ENCODE peak calls at places on chromosomes 4 and X, in nine cellular contexts. V is WTC11; A is astrocyte of the cerebellum; L is left ventricle myocardium inferior; K is endothelial cell; E is CD4-positive, alpha-beta T cell; T is neural progenitor cell; O is lower leg skin; B is neural crest cell. W is an unnamed sample.
A peak's percentile ranks its signal among the peaks of the same experiment; 100 is the strongest.

GRCh38 chr4:3201718-3202702 is 46.9 kb upstream of the MSANTD1 start:
- DNase-seq in A (peak; percentile 9), K (no peak), E (peak; percentile 51), O (no peak), T (no peak), V (no peak), L (no peak), B (no peak), W (no peak)

GRCh38 chr4:59772740-59773139 is 1427.4 kb upstream of the ADGRL3 start:
- DNase-seq in K (no peak), V (no peak), B (no peak), O (no peak), A (no peak), L (no peak), E (no peak), T (no peak), W (no peak)

GRCh38 chr4:139552506-139552905 is 3.5 kb downstream of the SETD7 start:
- DNase-seq in O (no peak), T (no peak), E (no peak), A (no peak), L (no peak), B (no peak), K (no peak), V (no peak), W (no peak)

GRCh38 chr4:16952896-16953605 is 54.6 kb upstream of the LDB2 start:
- DNase-seq in V (no peak), K (no peak), L (no peak), B (no peak), O (no peak), E (no peak), A (no peak), T (no peak), W (no peak)

GRCh38 chr4:183142566-183143545 is 43.8 kb downstream of the WWC2 start:
- DNase-seq in O (peak; percentile 69), A (no peak), V (no peak), E (no peak), T (no peak), L (peak; percentile 72), K (no peak), B (no peak), W (no peak)

GRCh38 chr4:144579411-144580020 is 66.4 kb upstream of the HHIP start:
- DNase-seq in L (no peak), V (no peak), K (no peak), E (no peak), O (no peak), A (no peak), B (no peak), T (no peak), W (no peak)

GRCh38 chr4:119648398-119648797 is 19.8 kb upstream of the PDE5A start:
- DNase-seq in A (no peak), V (no peak), O (no peak), L (no peak), T (no peak), B (no peak), E (no peak), K (no peak), W (no peak)

GRCh38 chr4:112753333-112753732 is 116.4 kb downstream of the LARP7 start:
- DNase-seq in K (no peak), O (no peak), V (no peak), T (no peak), A (no peak), L (no peak), B (no peak), E (no peak), W (no peak)

GRCh38 chr4:186587416-186588018 is 32.1 kb upstream of the MTNR1A start:
- DNase-seq in T (peak; percentile 75), B (peak; percentile 73), L (peak; percentile 58), E (peak; percentile 29), K (peak; percentile 72), O (peak; percentile 41), V (peak; percentile 72), A (peak; percentile 46), W (peak; percentile 44)

DNA sequence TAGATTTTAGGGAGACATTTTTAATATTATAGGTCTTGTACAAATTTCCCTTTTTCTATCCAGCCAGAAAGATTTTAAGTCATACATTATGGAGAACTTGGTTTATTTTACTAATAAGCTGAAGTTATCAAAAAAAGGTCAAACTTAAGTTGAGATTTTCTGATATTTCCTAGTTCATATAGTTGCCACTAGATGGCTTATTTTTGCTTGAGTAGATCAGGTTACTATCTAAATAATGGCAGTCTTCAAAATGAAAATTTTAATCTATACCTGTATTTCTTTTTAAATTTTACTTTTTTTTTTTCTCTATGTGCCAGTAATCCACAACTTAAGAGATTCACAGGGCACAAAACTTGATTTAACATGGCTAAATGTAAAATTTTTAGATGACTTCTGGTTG is 52.3 kb downstream of the USP9X start:
- DNase-seq in A (no peak), K (no peak), L (no peak), V (no peak), B (no peak), O (no peak), T (no peak), E (no peak), W (no peak)
- TF ChIP-seq CTCF in A (peak; percentile 13), K (peak; percentile 52), L (peak; percentile 35), V (no peak), B (peak; percentile 64), O (no peak), T (peak; percentile 51), E (peak; percentile 35), W (peak; percentile 51)

GRCh38 chrX:23621621-23622265 is 45.5 kb upstream of the PRDX4 start:
- DNase-seq in T (no peak), L (no peak), A (no peak), E (no peak), O (no peak), B (no peak), V (no peak), K (no peak), W (no peak)

GRCh38 chrX:23631136-23631535 is 36.2 kb upstream of the PRDX4 start:
- DNase-seq in V (no peak), L (no peak), T (no peak), B (no peak), O (no peak), A (no peak), K (no peak), E (no peak), W (no peak)

GRCh38 chrX:23623797-23624196 is 43.5 kb upstream of the PRDX4 start:
- DNase-seq in A (no peak), K (no peak), B (no peak), E (no peak), T (no peak), V (no peak), L (no peak), O (no peak), W (no peak)

GRCh38 chrX:23626651-23627050 is 40.6 kb upstream of the PRDX4 start:
- DNase-seq in B (no peak), T (no peak), O (no peak), K (no peak), V (no peak), E (no peak), L (no peak), A (no peak), W (no peak)
- TF ChIP-seq CTCF in B (no peak), T (peak; percentile 40), O (no peak), K (no peak), V (no peak), E (no peak), L (no peak), A (peak; percentile 10), W (peak; percentile 27)

DNA sequence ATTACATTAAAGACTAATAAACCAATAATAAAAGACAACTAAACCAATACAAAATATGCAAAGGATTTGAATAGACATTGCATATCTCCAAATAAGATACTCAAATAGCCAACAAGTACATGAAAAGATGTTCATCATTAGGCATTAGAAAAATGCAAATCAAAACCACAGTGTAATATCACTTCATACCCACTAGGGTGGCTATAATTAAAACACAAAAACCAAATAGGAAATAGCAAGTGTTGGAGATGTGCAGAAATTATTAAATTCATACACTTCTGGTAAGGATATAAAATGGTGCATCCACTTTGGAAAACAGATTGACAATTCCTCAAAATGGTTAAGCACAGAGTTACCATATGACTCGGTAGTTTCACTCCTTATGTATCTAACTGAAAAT is 860.8 kb upstream of the DIAPH2 start:
- DNase-seq in A (no peak), O (no peak), L (no peak), E (no peak), V (no peak), K (no peak), T (no peak), B (no peak), W (no peak)
- TF ChIP-seq CTCF in A (no peak), O (no peak), L (no peak), E (no peak), V (no peak), K (peak; percentile 68), T (peak; percentile 29), B (peak; percentile 53), W (peak; percentile 53)

GRCh38 chrX:7076245-7076661 is 71.3 kb upstream of the STS start:
- DNase-seq in V (no peak), T (no peak), L (no peak), A (no peak), K (no peak), E (no peak), B (no peak), O (no peak), W (no peak)

GRCh38 chrX:7072856-7073255 is 74.7 kb upstream of the STS start:
- DNase-seq in T (no peak), V (no peak), A (no peak), O (no peak), K (no peak), E (no peak), L (no peak), B (no peak), W (no peak)

GRCh38 chrX:7074908-7075204 is 72.7 kb upstream of the STS start:
- DNase-seq in T (no peak), A (no peak), L (no peak), E (no peak), V (no peak), B (no peak), O (no peak), K (no peak), W (no peak)

GRCh38 chrX:7073336-7073735 is 74.2 kb upstream of the STS start:
- DNase-seq in L (no peak), T (no peak), K (no peak), E (no peak), B (no peak), V (no peak), O (no peak), A (no peak), W (no peak)

GRCh38 chrX:7074135-7074907 is 73.2 kb upstream of the STS start:
- DNase-seq in B (no peak), K (no peak), V (no peak), L (no peak), A (no peak), O (peak; percentile 17), T (no peak), E (no peak), W (no peak)
- TF ChIP-seq CTCF in B (peak; percentile 48), K (no peak), V (no peak), L (no peak), A (peak; percentile 21), O (no peak), T (peak; percentile 10), E (no peak), W (peak; percentile 54)

DNA sequence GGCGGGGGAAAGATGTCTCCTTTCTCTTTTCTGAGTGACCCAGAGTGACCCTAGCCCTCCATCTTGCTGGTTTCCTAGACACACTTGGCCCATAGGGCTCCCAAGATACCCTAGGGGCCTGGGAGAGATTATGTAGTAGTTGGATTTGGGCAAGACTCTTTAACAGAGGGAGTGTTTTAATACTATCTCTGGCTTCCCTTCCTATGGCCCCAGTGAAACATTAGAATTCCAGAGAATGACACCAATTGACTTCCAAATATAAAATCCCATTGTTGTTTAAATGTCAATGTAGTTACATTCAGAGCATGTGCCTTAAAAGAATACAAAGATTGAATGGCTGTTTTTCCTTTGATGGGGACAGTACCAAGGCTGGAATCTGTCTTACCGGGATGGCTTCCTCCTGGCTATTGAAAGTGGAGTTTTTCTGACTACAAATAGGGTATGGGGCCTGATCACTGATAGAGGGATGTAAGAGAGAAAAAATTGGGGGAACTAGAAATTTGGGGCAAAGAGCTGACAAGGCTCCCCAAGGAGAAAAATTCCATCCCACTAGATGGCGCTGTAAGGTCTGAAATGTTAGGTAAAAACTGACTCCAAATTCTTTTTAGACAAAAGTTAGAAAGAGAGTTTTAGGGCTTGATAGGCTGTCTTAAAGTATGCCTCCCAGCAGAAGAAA is 10.7 kb downstream of the TENT5D start:
- DNase-seq in L (no peak), T (peak; percentile 1), V (peak; percentile 11), K (no peak), A (no peak), E (no peak), O (no peak), B (no peak), W (no peak)
- TF ChIP-seq CTCF in L (no peak), T (peak; percentile 33), V (no peak), K (peak; percentile 21), A (no peak), E (no peak), O (no peak), B (no peak), W (no peak)

W was measured in progenitor cell of endocrine pancreas.